ENCODE peak calls at places on chromosomes 7 and 10, in nine cellular contexts. R is colonic mucosa, E is endodermal cell, V is A549, K is right lobe of liver, W is upper lobe of right lung, B is stomach, D is sigmoid colon, M is IMR-90. Q is an unnamed sample.

GRCh38 chr7:150890853-150891584 is 38.7 kb downstream of the AOC1 start:
- DNase-seq in V (no peak), K (no peak), E (no peak), W (no peak), B (no peak), R (no peak), M (no peak), D (no peak), Q (no peak)

GRCh38 chr7:94446308-94446707 is 51.6 kb downstream of the COL1A2 start:
- DNase-seq in D (no peak), K (no peak), W (no peak), B (no peak), R (no peak), V (no peak), E (no peak), M (no peak), Q (no peak)

GRCh38 chr7:138243430-138243829 is 167.2 kb downstream of the AKR1D1 start:
- DNase-seq in K (peak; percentile 31), R (no peak), M (no peak), B (peak; percentile 59), E (peak; percentile 91), D (no peak), W (no peak), V (peak; percentile 13), Q (no peak)

GRCh38 chr7:12712236-12712635 is 24.8 kb downstream of the ARL4A start:
- DNase-seq in K (no peak), E (no peak), M (no peak), B (no peak), V (no peak), D (no peak), W (no peak), R (no peak), Q (no peak)

GRCh38 chr7:155597753-155598140 is 46.7 kb upstream of the RBM33 start:
- DNase-seq in M (no peak), D (no peak), V (peak; percentile 39), W (no peak), E (no peak), B (peak; percentile 29), R (no peak), K (no peak), Q (no peak)

GRCh38 chr7:156113733-156114132 is 301.5 kb upstream of the SHH start:
- DNase-seq in K (no peak), R (no peak), M (no peak), W (no peak), V (no peak), B (no peak), D (no peak), E (peak; percentile 17), Q (no peak)

GRCh38 chr10:69674786-69675185 is 44.7 kb downstream of the FAM241B start:
- DNase-seq in V (no peak), W (no peak), K (no peak), E (no peak), D (no peak), B (no peak), R (no peak), M (no peak), Q (no peak)

GRCh38 chr10:19209319-19209718 is 160.7 kb downstream of the MALRD1 start:
- DNase-seq in R (no peak), B (no peak), D (no peak), K (no peak), W (no peak), E (no peak), V (no peak), M (no peak), Q (no peak)

GRCh38 chr10:110522365-110522988 is 24.8 kb downstream of the DUSP5 start:
- DNase-seq in B (no peak), M (peak; percentile 65), D (peak; percentile 36), K (no peak), V (no peak), R (no peak), W (no peak), E (no peak), Q (no peak)

GRCh38 chr10:132627736-132628512 is 90.3 kb downstream of the INPP5A start:
- DNase-seq in D (peak; percentile 89), M (peak; percentile 50), W (peak; percentile 68), R (no peak), V (no peak), K (no peak), B (peak; percentile 47), E (no peak), Q (peak; percentile 53)

GRCh38 chr7:79810945-79811344 is 323.7 kb upstream of the GNAI1 start:
- DNase-seq in K (no peak), B (no peak), M (peak; percentile 45), E (no peak), D (no peak), V (no peak), R (no peak), W (no peak), Q (no peak)
- TF ChIP-seq CTCF in K (no peak), B (no peak), M (no peak), E (no peak), D (no peak), V (no peak), R (no peak), W (no peak), Q (no peak)

DNA sequence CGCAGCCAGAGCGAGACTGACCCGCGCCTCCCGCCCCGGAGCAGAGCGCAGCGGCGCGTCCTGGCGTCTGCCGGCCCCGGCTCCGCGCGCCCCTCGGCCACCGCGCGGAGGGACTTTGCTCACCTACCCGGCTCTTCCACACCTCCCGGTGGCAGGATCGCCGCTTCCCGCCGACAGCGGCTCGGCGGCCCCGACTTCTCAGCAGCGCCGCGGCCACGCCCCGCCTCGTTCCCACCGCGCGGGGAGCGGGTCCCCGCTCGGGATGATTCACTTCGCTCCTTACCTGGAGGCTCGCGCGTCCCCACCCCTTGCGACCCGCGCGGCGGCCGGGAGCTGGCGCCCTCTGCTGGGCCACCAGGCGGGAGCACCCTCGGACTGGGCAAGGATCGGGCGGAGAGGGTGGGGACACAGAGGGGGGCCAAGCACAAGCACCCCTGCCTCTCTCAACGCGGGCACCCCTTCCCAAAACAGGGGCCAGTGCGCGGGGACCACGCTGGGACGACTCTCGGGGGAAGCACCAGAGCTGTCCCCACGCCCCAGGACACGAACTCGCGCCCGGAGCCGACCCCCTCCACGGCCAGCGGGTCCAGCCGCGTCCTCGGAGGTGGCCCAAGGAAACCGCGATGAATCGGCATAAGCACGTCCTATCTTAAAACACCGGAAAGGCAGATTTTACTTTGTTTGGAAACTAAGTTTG is 101.0 kb upstream of the SVIL start:
- DNase-seq in E (peak; percentile 96), V (peak; percentile 89), D (peak; percentile 96), M (peak; percentile 67), B (peak; percentile 86), K (peak; percentile 93), R (peak; percentile 92), W (peak; percentile 95), Q (peak; percentile 85)
- H3K4me3 ChIP-seq in E (peak overlapping the region; percentile 89), V (peak overlapping the region; percentile 89), D (peak overlapping the region; percentile 97), M (peak overlapping the region; percentile 81), B (peak overlapping the region; percentile 84), K (peak overlapping the region; percentile 86), R (peak overlapping the region; percentile 78), W (peak overlapping the region; percentile 84), Q (peak overlapping the region; percentile 89)

GRCh38 chr10:7230036-7230435 is 180.8 kb downstream of the SFMBT2 start:
- DNase-seq in E (no peak), R (no peak), M (no peak), D (no peak), K (no peak), B (no peak), V (no peak), W (no peak), Q (no peak)
- H3K4me1 ChIP-seq in E (no peaks in the 10 kb centered on the region), R (no peaks in the 10 kb centered on the region), M (no peaks in the 10 kb centered on the region), D (no peaks in the 10 kb centered on the region), K (no peaks in the 10 kb centered on the region), B (no peaks in the 10 kb centered on the region), V (peaks cover 25% of the 10 kb centered on the region), W (peaks cover 8% of the 10 kb centered on the region), Q (no peaks in the 10 kb centered on the region)

GRCh38 chr7:90692947-90693346 is 96.8 kb downstream of the CDK14 start:
- DNase-seq in V (no peak), M (peak; percentile 65), B (no peak), E (no peak), D (no peak), R (no peak), K (no peak), W (no peak), Q (no peak)
- TF ChIP-seq CTCF in V (no peak), M (no peak), B (no peak), E (no peak), D (no peak), R (no peak), K (no peak), W (no peak), Q (no peak)

DNA sequence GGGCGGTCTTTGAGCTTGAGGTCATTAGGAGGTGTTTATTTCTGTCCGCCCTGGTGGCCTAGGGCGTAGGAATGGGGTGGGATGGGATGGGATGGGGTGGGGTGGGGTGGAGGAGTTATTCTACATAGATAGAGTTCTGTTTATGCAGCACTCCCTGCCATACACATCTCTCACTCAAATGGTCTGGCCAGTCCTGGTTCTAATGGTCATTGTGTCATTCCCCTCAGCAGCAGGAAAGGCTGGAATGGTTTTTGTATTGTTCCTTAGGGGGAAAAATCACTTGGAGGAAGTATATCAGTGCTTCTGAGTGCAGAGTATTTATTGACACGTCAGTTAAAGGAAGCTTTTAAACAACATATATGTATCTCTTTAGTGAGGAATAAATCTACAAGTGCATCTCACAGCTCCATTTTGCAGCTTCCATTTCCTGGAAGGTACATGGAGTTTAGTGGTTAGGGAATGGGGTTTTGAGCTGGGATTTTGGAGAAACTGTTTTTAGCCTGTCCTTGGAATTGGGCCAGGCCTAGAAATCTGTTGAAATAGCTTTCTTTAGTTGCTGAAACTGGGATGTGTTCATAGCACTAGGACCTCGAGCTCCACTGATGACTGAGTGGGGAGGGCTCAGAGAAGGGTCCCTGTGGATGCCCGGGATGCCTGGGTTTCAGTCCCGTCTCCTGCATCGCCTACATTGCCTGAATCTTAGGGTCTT is 8.3 kb downstream of the TSPAN14 start:
- DNase-seq in M (peak; percentile 34), K (no peak), R (peak; percentile 35), E (no peak), V (no peak), W (no peak), D (peak; percentile 71), B (no peak), Q (peak; percentile 50)
- H3K4me3 ChIP-seq in M (no peak overlapping the region), K (no peak overlapping the region), R (no peak overlapping the region), E (no peak overlapping the region), V (no peak overlapping the region), W (no peak overlapping the region), D (no peak overlapping the region), B (peak overlapping the region; percentile 21), Q (no peak overlapping the region)

Q was measured in heart right ventricle.